ENCODE peak calls at places on chromosomes 16 and 17, in six cellular contexts. Z, D, S, P, Q and H are unnamed samples.

GRCh38 chr16:85638248-85638647 is 25.1 kb downstream of the GSE1 start:
- DNase-seq in P (no peak), Z (no peak), Q (no peak), D (no peak), S (no peak), H (no peak)

GRCh38 chr17:74201250-74201649 is 2.2 kb upstream of the RPL38 start:
- DNase-seq in P (peak), Z (no peak), Q (no peak), D (no peak), S (peak), H (no peak)

GRCh38 chr17:59634632-59635561 is 15.2 kb downstream of the CLTC start:
- DNase-seq in P (peak), S (no peak), Q (no peak), Z (no peak), D (no peak), H (peak)

GRCh38 chr16:74999208-74999682 is 421 bp downstream of the ZNRF1 start:
- DNase-seq in Q (peak), D (no peak), S (no peak), P (peak), Z (no peak), H (peak)

GRCh38 chr16:51062039-51062438 is 89.0 kb downstream of the SALL1 start:
- DNase-seq in S (no peak), P (no peak), D (no peak), Q (no peak), Z (no peak), H (peak)

GRCh38 chr17:44781553-44782348 is 23.0 kb downstream of the ADAM11 start:
- DNase-seq in Q (no peak), Z (peak), D (no peak), S (no peak), P (no peak), H (no peak)

GRCh38 chr16:88619859-88620655 is 18.3 kb upstream of the IL17C start:
- DNase-seq in P (peak), Q (no peak), Z (no peak), S (peak), D (no peak), H (no peak)

GRCh38 chr16:12434567-12434966 is 369.1 kb downstream of the CPPED1 start:
- DNase-seq in D (no peak), Z (no peak), P (no peak), Q (no peak), S (no peak), H (no peak)

GRCh38 chr16:24051125-24051524 is 205.0 kb upstream of the CACNG3 start:
- DNase-seq in S (no peak), Q (no peak), D (peak), Z (peak), P (no peak), H (no peak)

GRCh38 chr16:86986136-86986535 is 331.1 kb downstream of the C16orf95 start:
- DNase-seq in D (no peak), S (no peak), Z (no peak), P (no peak), Q (no peak), H (no peak)

GRCh38 chr17:48526986-48527741 is 3.6 kb downstream of the HOXB1 start:
- DNase-seq in P (no peak), S (no peak), Z (peak), D (no peak), Q (no peak), H (no peak)

GRCh38 chr17:83173997-83174858 is 94.8 kb downstream of the METRNL start:
- DNase-seq in Q (no peak), Z (peak), D (no peak), S (peak), P (no peak), H (no peak)

GRCh38 chr17:41585301-41585700 is 1.4 kb downstream of the KRT14 start:
- DNase-seq in S (no peak), Q (no peak), Z (no peak), P (no peak), D (no peak), H (no peak)

GRCh38 chr17:530851-531250 is 178.2 kb upstream of the RPH3AL start:
- DNase-seq in P (no peak), S (no peak), Q (no peak), D (no peak), Z (no peak), H (no peak)

GRCh38 chr17:2214887-2215615 is 88.5 kb downstream of the SMG6 start:
- DNase-seq in P (peak), D (no peak), Q (no peak), S (peak), Z (no peak), H (no peak)

GRCh38 chr17:57962441-57963148 is 7.4 kb upstream of the CUEDC1 start:
- DNase-seq in P (no peak), Q (no peak), Z (no peak), D (no peak), S (no peak), H (no peak)

GRCh38 chr17:71011389-71011788 is 842.1 kb downstream of the KCNJ2 start:
- DNase-seq in P (no peak), Q (no peak), D (no peak), S (no peak), Z (no peak), H (no peak)

GRCh38 chr17:65956814-65957213 is 235.1 kb downstream of the CEP112 start:
- DNase-seq in S (peak), D (no peak), P (peak), Z (no peak), Q (no peak), H (peak)

DNA sequence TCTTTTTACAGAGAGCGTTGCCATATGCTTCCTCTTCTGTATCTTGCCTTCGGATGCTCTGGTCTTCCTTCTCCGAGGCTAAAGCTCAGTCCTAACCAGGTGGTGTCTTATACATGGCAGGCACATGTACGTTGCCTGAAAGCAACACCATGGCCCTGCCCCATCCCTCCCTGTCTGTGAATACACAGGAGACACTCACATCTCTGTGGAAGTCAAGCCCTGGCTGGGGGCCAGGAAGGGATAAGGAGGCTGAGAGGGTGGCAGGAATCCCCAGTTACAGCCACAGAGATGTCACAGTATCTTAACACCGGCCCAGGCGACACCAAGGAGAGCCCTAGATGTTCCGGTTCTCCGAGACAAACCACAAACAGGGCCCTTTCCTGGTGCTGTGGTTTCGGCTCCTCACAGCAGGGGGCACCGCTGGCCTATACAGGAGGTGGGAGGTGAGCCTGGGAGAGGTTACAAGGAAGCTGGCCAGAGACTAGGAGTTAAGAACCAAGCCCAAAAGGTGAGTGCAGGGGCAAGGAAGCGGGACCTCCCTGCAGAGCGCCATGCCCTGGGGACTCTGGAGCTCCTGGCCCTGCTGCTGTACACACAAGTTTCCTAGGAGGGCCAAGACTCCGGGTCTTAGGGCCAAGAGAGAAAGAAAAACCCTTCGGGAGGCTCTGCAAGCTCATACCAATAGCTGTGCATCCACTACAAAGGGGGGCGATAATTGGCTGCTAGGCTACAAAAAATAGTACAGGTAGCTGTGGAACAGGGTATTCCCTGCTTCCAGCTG is 41.7 kb downstream of the SRL start:
- DNase-seq in P (peak), D (no peak), Q (peak), S (peak), Z (peak), H (peak)
- H2AFZ ChIP-seq in P (peak), D (peak), Q (peak), S (peak), Z (no peak), H (no peak)

DNA sequence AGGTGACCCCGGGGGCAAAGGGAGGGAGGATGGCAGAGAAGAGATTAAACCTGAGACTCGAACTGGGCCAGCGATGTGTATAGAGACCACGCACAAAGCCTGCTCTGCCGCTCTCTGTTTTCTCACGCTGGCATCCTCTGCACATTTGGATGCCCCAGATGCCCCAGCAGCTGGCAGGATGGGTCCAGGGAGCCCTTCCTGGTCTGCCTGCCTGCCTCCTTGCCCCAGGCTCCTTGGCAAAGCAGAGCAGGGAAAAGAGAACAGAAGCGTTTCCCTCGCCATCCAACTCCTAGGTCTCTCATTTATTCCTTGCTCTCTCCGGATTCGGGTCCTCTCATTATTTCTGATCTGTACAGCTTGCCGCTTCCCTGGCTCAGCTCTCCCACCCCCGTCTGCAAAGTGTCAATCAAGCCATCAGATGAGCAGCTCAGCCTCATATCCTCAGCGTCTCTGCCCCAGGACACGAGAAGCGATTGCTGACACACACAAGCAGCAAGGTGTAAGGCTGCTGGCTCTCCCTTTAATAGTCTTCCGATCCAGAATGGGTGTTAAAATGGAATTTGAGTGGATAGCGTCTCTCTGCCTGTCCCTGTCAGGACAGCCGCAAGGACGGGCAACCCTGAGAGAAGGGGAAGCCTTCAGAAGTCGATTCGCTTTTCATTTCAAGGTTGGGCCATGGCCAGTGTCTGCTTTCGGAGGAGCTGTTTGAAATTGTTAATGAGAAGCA is 5.0 kb upstream of the PIPOX start:
- DNase-seq in Q (no peak), Z (no peak), S (no peak), D (no peak), P (no peak), H (no peak)
- H2BK5ac ChIP-seq in Q (no peak), Z (no peak), S (no peak), D (peak), P (no peak), H (no peak)

DNA sequence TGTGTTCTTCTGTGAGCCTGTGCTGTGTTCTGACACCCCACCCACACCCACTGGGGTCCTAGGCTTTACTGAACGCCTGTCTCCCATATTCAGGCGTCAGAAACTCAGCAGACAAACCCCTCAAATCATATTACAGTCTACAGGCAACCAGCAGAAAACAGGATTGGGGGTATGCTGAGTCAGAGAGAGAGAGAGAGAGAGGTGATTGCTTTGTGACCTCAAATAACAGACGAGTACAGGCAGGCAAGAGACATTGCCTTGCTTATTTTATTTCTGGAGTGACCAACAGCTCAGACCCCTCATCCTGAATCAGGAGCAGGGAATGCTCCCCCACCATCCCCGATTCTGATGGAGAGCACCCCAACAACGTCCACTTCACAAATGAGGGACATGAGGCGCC is 473.9 kb downstream of the PMP22 start:
- DNase-seq in D (no peak), P (no peak), Q (no peak), S (peak), Z (no peak), H (no peak)
- H2AFZ ChIP-seq in D (peak), P (no peak), Q (no peak), S (peak), Z (no peak), H (no peak)

DNA sequence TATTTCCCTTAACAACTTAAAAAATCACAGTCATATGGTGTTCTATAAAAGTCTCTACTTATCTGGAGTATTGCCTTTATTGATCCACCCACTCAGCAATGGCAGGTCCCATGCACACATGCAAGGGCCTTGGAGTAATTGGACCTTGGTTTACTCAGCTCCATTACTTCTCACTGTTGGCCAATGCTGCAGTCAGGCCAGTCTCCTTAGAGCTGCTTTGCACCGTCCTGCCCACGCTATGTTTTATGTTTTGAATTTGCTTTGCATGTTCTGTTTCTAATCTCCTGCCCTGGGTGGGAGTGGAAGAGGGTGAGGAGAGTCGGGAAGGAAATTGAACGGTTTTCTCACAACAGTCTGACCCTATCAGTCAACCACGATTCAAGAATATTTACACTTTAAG is 23.6 kb downstream of the ARHGAP44 start:
- DNase-seq in Q (no peak), D (no peak), P (no peak), Z (no peak), S (no peak), H (no peak)
- H2BK5ac ChIP-seq in Q (no peak), D (no peak), P (no peak), Z (no peak), S (no peak), H (no peak)

GRCh38 chr17:56933151-56933745 is 19.4 kb upstream of the TRIM25 start:
- DNase-seq in D (no peak), Q (no peak), S (no peak), P (no peak), Z (no peak), H (peak)

GRCh38 chr17:56934280-56934679 is 20.4 kb upstream of the TRIM25 start:
- DNase-seq in P (no peak), Z (no peak), Q (no peak), D (no peak), S (no peak), H (peak)

GRCh38 chr17:56933868-56934267 is 20.0 kb upstream of the TRIM25 start:
- DNase-seq in P (no peak), Q (no peak), S (no peak), D (no peak), Z (no peak), H (no peak)

GRCh38 chr17:56936697-56937322 is 23.0 kb upstream of the TRIM25 start:
- DNase-seq in P (no peak), S (no peak), Q (no peak), Z (no peak), D (no peak), H (no peak)

DNA sequence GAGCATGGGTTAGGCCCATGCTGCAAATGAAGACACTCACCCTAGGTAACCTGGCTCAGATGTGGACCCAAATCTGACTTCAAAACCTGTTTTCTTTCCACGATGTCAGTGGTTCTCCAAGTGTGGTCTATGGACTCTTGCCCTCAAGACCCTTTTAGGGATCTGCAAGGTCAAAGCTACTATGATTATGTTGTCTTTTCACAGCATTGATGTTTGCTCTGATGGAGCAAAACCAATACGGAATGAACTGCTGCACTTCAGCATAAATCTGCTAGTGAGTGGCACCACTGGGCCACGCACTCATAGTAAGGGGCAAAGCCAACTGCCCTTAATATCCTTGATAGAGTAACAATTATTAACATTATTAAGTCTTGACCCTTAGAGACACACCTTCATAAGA is 21.6 kb upstream of the TRIM25 start:
- DNase-seq in S (no peak), Z (no peak), D (no peak), Q (no peak), P (no peak), H (no peak)
- H2AFZ ChIP-seq in S (no peak), Z (no peak), D (no peak), Q (no peak), P (no peak), H (no peak)

DNA sequence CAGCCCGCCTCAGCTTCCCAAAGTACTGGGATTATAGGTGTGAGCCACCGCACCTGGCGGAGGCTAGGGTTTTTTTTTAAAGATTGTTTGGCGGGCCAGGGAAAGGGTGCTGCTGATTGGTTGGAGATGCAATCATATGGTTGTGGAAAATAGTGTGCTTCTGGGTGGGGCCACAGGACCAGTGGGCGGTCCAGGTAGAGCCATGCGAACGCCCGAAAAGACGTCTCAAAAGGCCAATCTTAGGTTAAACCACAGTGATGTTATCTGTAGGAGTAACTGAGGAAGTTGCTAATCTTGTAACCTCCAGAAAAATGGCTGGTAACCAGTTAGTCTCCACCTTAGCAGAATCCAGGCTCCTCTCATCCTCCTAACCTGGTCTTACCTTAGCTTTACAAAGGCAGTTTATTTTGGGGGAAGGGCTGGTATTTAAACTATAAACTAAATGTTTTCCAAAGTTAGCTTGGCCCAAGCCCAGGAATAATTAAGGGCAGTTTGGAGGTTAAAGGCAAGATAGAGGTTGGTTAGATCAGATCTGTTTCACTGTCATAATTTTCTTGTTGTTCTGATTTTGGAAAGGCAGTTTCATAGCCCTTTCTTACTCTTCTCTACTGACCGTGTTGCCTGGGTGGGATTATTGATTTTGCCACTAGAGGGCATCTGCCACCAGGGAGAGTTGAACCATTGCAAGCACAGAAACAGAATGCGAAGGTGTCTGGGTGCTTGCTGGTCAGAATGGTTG is 111.0 kb downstream of the PLCG2 start:
- DNase-seq in Z (peak), Q (peak), D (peak), P (peak), S (peak), H (peak)
- H2BK5ac ChIP-seq in Z (no peak), Q (no peak), D (no peak), P (no peak), S (no peak), H (no peak)

GRCh38 chr16:29674188-29674587 is 4.8 kb upstream of the QPRT start:
- DNase-seq in Q (no peak), D (no peak), S (peak), P (no peak), Z (no peak), H (no peak)
- H2AFZ ChIP-seq in Q (peak), D (no peak), S (peak), P (peak), Z (no peak), H (no peak)